ENCODE peak calls at places on chromosome 1, in nine cellular contexts. M is CD4-positive, alpha-beta memory T cell; B is astrocyte of the spinal cord; D is fibroblast of mammary gland; U is adrenal gland; H is fibroblast of lung; J is NT2/D1; A is GM06990; L is AG04450. I is an unnamed sample.

GRCh38 chr1:48808496-48808895 is 31.8 kb upstream of the BEND5 start:
- DNase-seq in A (no peak), D (no peak), L (no peak), B (no peak), M (no peak), U (peak; percentile 37), H (no peak), J (no peak), I (no peak)

GRCh38 chr1:115531806-115532359 is 109.9 kb upstream of the VANGL1 start:
- DNase-seq in D (no peak), J (no peak), U (no peak), M (no peak), H (peak; percentile 18), B (peak; percentile 37), L (no peak), A (no peak), I (no peak)

GRCh38 chr1:173708787-173709186 is 6.0 kb upstream of the KLHL20 start:
- DNase-seq in A (no peak), J (no peak), B (no peak), M (no peak), H (no peak), D (no peak), U (no peak), L (no peak), I (no peak)

GRCh38 chr1:156119503-156120209 is 5.1 kb downstream of the LMNA start:
- DNase-seq in M (no peak), J (no peak), L (no peak), B (peak; percentile 84), H (peak; percentile 78), U (peak; percentile 82), A (peak; percentile 44), D (peak; percentile 85), I (no peak)

GRCh38 chr1:156725683-156726280 is 2.5 kb upstream of the METTL25B start:
- DNase-seq in J (peak; percentile 92), L (peak; percentile 80), M (peak; percentile 75), U (peak; percentile 93), H (peak; percentile 76), D (peak; percentile 93), B (peak; percentile 87), A (peak; percentile 75), I (peak; percentile 88)

GRCh38 chr1:93675272-93675671 is 6.4 kb downstream of the BCAR3 start:
- DNase-seq in B (no peak), D (no peak), H (no peak), A (no peak), U (no peak), M (no peak), J (no peak), L (no peak), I (no peak)

GRCh38 chr1:151511636-151512215 is 539 bp downstream of the CGN start:
- DNase-seq in D (no peak), H (no peak), M (peak; percentile 25), L (no peak), U (peak; percentile 57), J (no peak), B (no peak), A (peak; percentile 48), I (no peak)

GRCh38 chr1:150847499-150848060 is 28.8 kb downstream of the ARNT start:
- DNase-seq in M (no peak), H (no peak), L (no peak), B (no peak), U (no peak), A (no peak), D (peak; percentile 22), J (no peak), I (no peak)

GRCh38 chr1:23555949-23556640 is 3.2 kb downstream of the ID3 start:
- DNase-seq in M (no peak), B (peak; percentile 87), L (no peak), U (peak; percentile 43), H (peak; percentile 86), D (peak; percentile 75), A (no peak), J (peak; percentile 82), I (peak; percentile 83)

GRCh38 chr1:50332941-50333594 is 90.2 kb downstream of the DMRTA2 start:
- DNase-seq in A (peak; percentile 66), U (peak; percentile 39), L (no peak), D (peak; percentile 43), H (peak; percentile 19), M (peak; percentile 40), J (peak; percentile 65), B (peak; percentile 32), I (peak; percentile 73)

GRCh38 chr1:169711469-169712308 is at the start of gene SELL:
- DNase-seq in D (peak; percentile 80), A (peak; percentile 66), B (peak; percentile 70), H (peak; percentile 59), L (peak; percentile 26), M (peak; percentile 80), J (peak; percentile 82), U (peak; percentile 58), I (no peak)

GRCh38 chr1:206821493-206821892 is 43.9 kb upstream of the IL20 start:
- DNase-seq in B (no peak), J (no peak), A (no peak), L (no peak), H (no peak), M (no peak), U (no peak), D (no peak), I (no peak)

GRCh38 chr1:9145021-9145668 is 16.2 kb upstream of the GPR157 start:
- DNase-seq in D (peak; percentile 72), J (no peak), B (peak; percentile 57), L (no peak), H (peak; percentile 78), A (no peak), M (no peak), U (peak; percentile 97), I (no peak)

GRCh38 chr1:235486321-235486720 is 17.9 kb downstream of the B3GALNT2 start:
- DNase-seq in D (no peak), A (no peak), J (no peak), L (no peak), H (peak; percentile 38), B (peak; percentile 17), M (no peak), U (no peak), I (no peak)

GRCh38 chr1:220186752-220187151 is 85.5 kb downstream of the RAB3GAP2 start:
- DNase-seq in L (no peak), U (no peak), J (no peak), B (no peak), D (no peak), M (no peak), H (no peak), A (no peak), I (no peak)

GRCh38 chr1:220184503-220184902 is 87.8 kb downstream of the RAB3GAP2 start:
- DNase-seq in B (no peak), U (no peak), L (peak; percentile 10), H (peak; percentile 27), J (no peak), M (no peak), D (no peak), A (no peak), I (no peak)

GRCh38 chr1:220189750-220190347 is 82.4 kb downstream of the RAB3GAP2 start:
- DNase-seq in B (peak; percentile 35), A (no peak), H (peak; percentile 18), D (peak; percentile 53), J (no peak), L (no peak), M (peak; percentile 8), U (no peak), I (no peak)
- H3K4me3 ChIP-seq in B (no peak overlapping the region), A (no peak overlapping the region), H (no peak overlapping the region), D (no peak overlapping the region), J (no peak overlapping the region), L (no peak overlapping the region), M (no peak overlapping the region), U (no peak overlapping the region), I (no peak overlapping the region)

DNA sequence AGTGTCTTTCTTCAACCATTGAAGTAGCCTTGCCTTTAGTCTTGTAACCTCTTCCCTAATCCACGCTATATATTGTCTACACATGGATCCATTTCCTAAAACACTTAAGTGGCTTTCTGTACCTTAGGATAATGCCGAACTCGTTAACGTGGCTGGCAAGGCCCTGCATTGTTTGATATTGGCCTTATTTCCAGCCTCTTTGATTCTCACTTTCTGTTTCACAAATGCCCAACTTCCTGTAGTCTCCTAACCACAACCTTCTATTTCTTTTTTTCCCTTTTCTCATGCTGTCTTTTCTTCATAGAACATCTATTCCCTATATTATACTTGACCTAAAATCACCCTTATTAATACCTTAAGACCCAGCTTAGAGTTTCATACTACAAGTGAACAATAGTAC is 536.0 kb downstream of the LMO4 start:
- DNase-seq in U (no peak), A (no peak), L (no peak), H (no peak), J (no peak), M (no peak), B (no peak), D (no peak), I (no peak)
- H3K4me3 ChIP-seq in U (no peak overlapping the region), A (no peak overlapping the region), L (no peak overlapping the region), H (no peak overlapping the region), J (no peak overlapping the region), M (no peak overlapping the region), B (no peak overlapping the region), D (no peak overlapping the region), I (no peak overlapping the region)

DNA sequence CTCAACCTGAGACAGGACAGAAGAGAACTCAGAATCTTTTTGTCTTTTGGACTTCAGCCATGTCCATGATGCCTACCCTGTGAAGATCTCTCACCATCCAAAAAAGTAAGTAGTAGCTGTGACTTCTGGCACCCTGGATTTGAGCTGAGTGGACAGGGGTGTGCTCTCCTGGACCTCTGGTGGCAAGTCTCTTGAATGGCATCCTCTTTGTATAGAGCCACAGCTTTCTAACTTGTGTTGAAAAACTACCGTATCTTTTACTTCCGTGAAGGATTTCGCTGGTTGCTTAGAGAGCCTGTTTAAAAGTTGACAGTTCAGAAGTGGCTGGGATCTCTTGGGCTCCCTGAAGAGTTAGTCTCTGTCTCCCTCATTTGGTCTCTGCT is 1.8 kb downstream of the MFN2 start:
- DNase-seq in U (no peak), A (no peak), D (peak; percentile 42), L (no peak), B (no peak), M (no peak), H (no peak), J (no peak), I (no peak)
- H3K4me3 ChIP-seq in U (no peak overlapping the region), A (no peak overlapping the region), D (no peak overlapping the region), L (no peak overlapping the region), B (no peak overlapping the region), M (no peak overlapping the region), H (no peak overlapping the region), J (no peak overlapping the region), I (no peak overlapping the region)

DNA sequence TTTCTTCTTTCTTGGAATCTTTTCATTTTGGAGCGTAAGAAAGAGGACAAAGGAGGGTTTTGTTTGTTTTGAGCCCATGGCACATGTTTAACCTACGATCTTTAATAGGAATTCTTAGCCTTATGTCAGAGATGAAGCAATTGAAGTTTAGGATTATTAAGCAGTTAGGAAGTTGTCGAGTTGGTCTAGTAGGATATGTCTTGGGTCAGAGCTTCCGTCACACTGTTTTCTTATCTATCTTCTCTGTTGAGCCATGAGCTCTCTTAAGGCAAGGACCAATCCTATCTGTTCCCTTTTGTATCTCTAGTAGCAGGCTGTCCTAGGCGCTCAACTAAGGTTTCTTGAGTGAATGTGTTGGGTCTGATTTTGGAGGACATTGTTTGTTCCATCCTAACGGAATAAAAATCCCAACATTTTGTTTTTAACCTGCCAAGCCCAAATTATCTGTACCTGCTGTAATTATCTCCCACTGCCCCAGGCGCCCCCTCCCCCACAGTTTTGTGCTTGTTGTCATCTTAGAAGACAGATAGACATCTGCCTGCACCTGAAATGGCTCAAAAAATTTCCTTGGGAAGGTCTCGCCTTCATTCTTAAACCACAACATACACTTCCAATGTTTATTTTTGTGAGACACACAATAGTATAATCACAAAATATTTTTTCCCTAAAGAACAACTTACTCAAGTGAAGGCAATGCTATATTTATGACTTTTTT is 95.3 kb upstream of the GADD45A start:
- DNase-seq in L (no peak), H (no peak), B (no peak), U (no peak), D (no peak), A (no peak), M (no peak), J (no peak), I (no peak)
- H3K4me3 ChIP-seq in L (no peak overlapping the region), H (no peak overlapping the region), B (no peak overlapping the region), U (no peak overlapping the region), D (no peak overlapping the region), A (no peak overlapping the region), M (no peak overlapping the region), J (no peak overlapping the region), I (no peak overlapping the region)